ENCODE peak calls at places on chromosomes 11 and 22, in five cellular contexts. N is heart right ventricle; L is CD4-positive, CD25-positive, alpha-beta regulatory T cell; F is left ventricle myocardium inferior; Z is hepatocyte. P is an unnamed sample. For H3K36me3, the result is how much of the 10 kb centered on the place peaks cover.

GRCh38 chr22:47055073-47055355 is 292.6 kb downstream of the TBC1D22A start:
- DNase-seq in N (no peak), L (no peak), F (no peak), Z (no peak), P (no peak)

GRCh38 chr11:21264125-21264524 is 594.7 kb downstream of the NELL1 start:
- DNase-seq in N (no peak), L (no peak), F (no peak), Z (no peak), P (no peak)

GRCh38 chr11:114162719-114163123 is 103.2 kb downstream of the ZBTB16 start:
- DNase-seq in N (peak), L (no peak), F (peak), Z (peak), P (peak)

GRCh38 chr11:107457205-107457557 is 444 bp downstream of the CWF19L2 start:
- DNase-seq in N (no peak), L (no peak), F (no peak), Z (peak), P (peak)

GRCh38 chr22:17063372-17064106 is 21.3 kb upstream of the IL17RA start:
- DNase-seq in N (no peak), L (no peak), F (no peak), Z (peak), P (no peak)

GRCh38 chr11:34356918-34357645 is 728 bp downstream of the ABTB2 start:
- DNase-seq in N (peak), L (peak), F (peak), Z (peak), P (peak)

GRCh38 chr22:42299586-42300285 is 29.3 kb upstream of the TCF20 start:
- DNase-seq in N (peak), L (peak), F (peak), Z (peak), P (no peak)

GRCh38 chr22:29846290-29846689 is 8.2 kb upstream of the ASCC2 start:
- DNase-seq in N (no peak), L (no peak), F (no peak), Z (no peak), P (no peak)

GRCh38 chr22:42814215-42814614 is 42.9 kb downstream of the ARFGAP3 start:
- DNase-seq in N (no peak), L (no peak), F (no peak), Z (no peak), P (no peak)

GRCh38 chr11:68052137-68052873 is 13.5 kb downstream of the TCIRG1 start:
- DNase-seq in N (no peak), L (no peak), F (no peak), Z (no peak), P (no peak)

GRCh38 chr11:64758330-64759079 is 1.3 kb downstream of the PYGM start:
- DNase-seq in N (no peak), L (no peak), F (no peak), Z (no peak), P (no peak)

GRCh38 chr22:27644566-27644965 is 157.0 kb downstream of the MN1 start:
- DNase-seq in N (no peak), L (no peak), F (no peak), Z (no peak), P (no peak)

GRCh38 chr11:114208371-114208770 is 87.8 kb upstream of the NNMT start:
- DNase-seq in N (no peak), L (peak), F (no peak), Z (no peak), P (no peak)

GRCh38 chr11:64237484-64237951 is 3.1 kb downstream of the VEGFB start:
- DNase-seq in N (no peak), L (no peak), F (no peak), Z (peak), P (no peak)

GRCh38 chr11:11416917-11417316 is 63.9 kb upstream of the CSNK2A3 start:
- DNase-seq in N (no peak), L (no peak), F (no peak), Z (no peak), P (peak)

GRCh38 chr11:128715691-128716153 is 21.9 kb downstream of the FLI1 start:
- DNase-seq in N (peak), L (no peak), F (no peak), Z (no peak), P (peak)

GRCh38 chr11:43788394-43788793 is 92.2 kb upstream of the ALKBH3 start:
- DNase-seq in N (peak), L (no peak), F (no peak), Z (peak), P (no peak)

GRCh38 chr22:38774496-38775166 is 18.8 kb upstream of the SUN2 start:
- DNase-seq in N (no peak), L (no peak), F (no peak), Z (no peak), P (no peak)

GRCh38 chr22:41157083-41157482 is 48.0 kb upstream of the L3MBTL2 start:
- DNase-seq in N (no peak), L (no peak), F (no peak), Z (no peak), P (no peak)

GRCh38 chr11:22244986-22245592 is 52.2 kb downstream of the ANO5 start:
- DNase-seq in N (peak), L (peak), F (peak), Z (peak), P (peak)

GRCh38 chr11:46898396-46899095 is 19.8 kb downstream of the LRP4 start:
- DNase-seq in N (no peak), L (no peak), F (no peak), Z (no peak), P (no peak)

GRCh38 chr11:12386745-12387144 is 9.4 kb downstream of the PARVA start:
- DNase-seq in N (no peak), L (no peak), F (no peak), Z (no peak), P (no peak)

DNA sequence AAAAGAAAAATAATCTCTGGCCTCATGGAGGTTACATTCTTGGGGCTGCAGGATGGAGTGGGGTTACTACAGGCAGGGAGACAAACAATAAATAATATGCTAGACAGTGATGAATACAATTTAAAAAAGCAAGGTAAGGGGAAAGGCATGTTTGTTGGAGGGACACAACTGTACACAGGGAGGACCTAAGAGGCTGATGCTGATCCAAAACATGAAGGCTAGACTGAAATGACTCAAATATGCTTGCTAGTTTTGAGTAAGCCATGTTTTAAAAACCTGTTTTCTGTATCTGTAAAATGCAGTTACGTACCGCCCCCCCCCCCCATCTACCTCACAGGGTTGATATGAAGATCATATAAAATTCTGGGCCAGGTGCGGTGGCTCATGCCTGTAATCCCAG is 44.0 kb downstream of the EIF4ENIF1 start:
- DNase-seq in N (no peak), L (no peak), F (no peak), Z (no peak), P (no peak)
- H3K36me3 ChIP-seq in N (half or more), L (half or more), F (half or more), Z (under half), P (half or more)

GRCh38 chr11:61091373-61092279 is 10.7 kb upstream of the CD5 start:
- DNase-seq in N (no peak), L (no peak), F (no peak), Z (no peak), P (peak)

GRCh38 chr11:61092908-61093763 is 9.2 kb upstream of the CD5 start:
- DNase-seq in N (no peak), L (no peak), F (no peak), Z (no peak), P (no peak)

GRCh38 chr11:61092280-61092766 is 10.0 kb upstream of the CD5 start:
- DNase-seq in N (no peak), L (no peak), F (no peak), Z (no peak), P (no peak)

GRCh38 chr11:61098778-61099177 is 3.5 kb upstream of the CD5 start:
- DNase-seq in N (no peak), L (no peak), F (no peak), Z (no peak), P (no peak)

GRCh38 chr11:61095022-61095421 is 7.3 kb upstream of the CD5 start:
- DNase-seq in N (no peak), L (no peak), F (no peak), Z (no peak), P (no peak)
- H3K4me3 ChIP-seq in N (no peak), L (no peak), F (no peak), Z (no peak), P (no peak)

DNA sequence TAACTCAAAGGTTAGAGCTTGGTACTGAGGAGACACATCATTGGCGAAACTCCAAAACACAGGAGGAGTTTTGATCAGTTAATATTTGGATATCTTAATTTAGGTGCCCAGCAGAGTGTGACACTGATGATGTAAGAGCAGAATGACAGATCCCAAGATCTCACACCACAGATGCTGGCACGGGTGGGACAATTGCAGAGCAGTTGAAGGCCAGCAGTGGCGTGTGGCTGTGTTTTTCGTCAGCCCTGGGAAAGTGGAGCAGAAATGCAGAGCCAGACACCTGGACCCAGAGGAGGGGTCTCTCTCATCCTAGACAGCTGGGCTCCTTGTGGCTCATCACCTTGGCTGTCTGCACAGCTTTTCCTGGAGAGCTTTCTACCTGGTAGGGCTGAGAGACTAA is 59.7 kb upstream of the CTTN start:
- DNase-seq in N (no peak), L (no peak), F (no peak), Z (no peak), P (no peak)
- H3K36me3 ChIP-seq in N (half or more), L (half or more), F (half or more), Z (under half), P (under half)

GRCh38 chr11:95095858-95096587 is 6.4 kb downstream of the ENDOD1 start:
- DNase-seq in N (no peak), L (no peak), F (no peak), Z (no peak), P (no peak)
- H3K4me3 ChIP-seq in N (no peak), L (no peak), F (no peak), Z (no peak), P (peak)

DNA sequence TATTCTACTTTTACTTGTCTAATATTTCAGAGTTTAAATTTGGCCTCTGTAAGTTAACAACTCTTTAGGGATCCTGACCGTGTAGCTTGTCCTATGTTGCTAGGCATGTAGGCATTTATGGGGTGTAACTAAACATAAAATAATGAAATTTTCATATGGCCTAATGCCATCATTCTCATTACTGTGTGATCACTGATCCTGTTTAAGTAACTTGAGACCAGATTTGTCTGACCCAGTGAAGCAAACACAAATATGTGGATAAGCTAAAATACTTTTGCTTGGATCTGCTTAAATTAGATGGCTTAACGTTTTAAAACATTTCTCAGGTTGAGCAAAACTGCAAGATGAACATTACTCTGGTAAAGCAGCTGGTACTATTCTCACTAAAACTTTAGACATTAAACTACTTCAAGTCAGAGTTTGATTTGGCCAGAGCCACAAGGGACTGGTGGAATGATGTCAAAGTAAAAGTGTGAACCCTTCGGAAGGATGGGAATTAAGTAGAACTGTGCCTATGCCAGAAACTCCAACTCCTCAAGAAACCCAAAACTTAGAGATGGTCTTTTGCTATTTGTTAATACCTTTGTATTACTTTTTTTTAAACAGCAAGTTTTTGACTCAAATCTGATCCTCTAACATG is 12.5 kb downstream of the QSER1 start:
- DNase-seq in N (no peak), L (no peak), F (no peak), Z (no peak), P (no peak)
- H3K36me3 ChIP-seq in N (under half), L (under half), F (under half), Z (under half), P (under half)

GRCh38 chr11:70477607-70478006 is 79.3 kb downstream of the CTTN start:
- DNase-seq in N (peak), L (no peak), F (peak), Z (no peak), P (no peak)
- H3K4me3 ChIP-seq in N (no peak), L (no peak), F (no peak), Z (no peak), P (no peak)

GRCh38 chr22:20284471-20285086 is 16.5 kb upstream of the RTN4R start:
- DNase-seq in N (no peak), L (no peak), F (no peak), Z (no peak), P (no peak)

GRCh38 chr22:20281891-20282290 is 13.8 kb upstream of the RTN4R start:
- DNase-seq in N (no peak), L (no peak), F (no peak), Z (no peak), P (no peak)

GRCh38 chr22:20282901-20283673 is 15.0 kb upstream of the RTN4R start:
- DNase-seq in N (no peak), L (no peak), F (no peak), Z (no peak), P (no peak)

GRCh38 chr22:20280866-20281265 is 12.7 kb upstream of the RTN4R start:
- DNase-seq in N (no peak), L (no peak), F (no peak), Z (no peak), P (no peak)

DNA sequence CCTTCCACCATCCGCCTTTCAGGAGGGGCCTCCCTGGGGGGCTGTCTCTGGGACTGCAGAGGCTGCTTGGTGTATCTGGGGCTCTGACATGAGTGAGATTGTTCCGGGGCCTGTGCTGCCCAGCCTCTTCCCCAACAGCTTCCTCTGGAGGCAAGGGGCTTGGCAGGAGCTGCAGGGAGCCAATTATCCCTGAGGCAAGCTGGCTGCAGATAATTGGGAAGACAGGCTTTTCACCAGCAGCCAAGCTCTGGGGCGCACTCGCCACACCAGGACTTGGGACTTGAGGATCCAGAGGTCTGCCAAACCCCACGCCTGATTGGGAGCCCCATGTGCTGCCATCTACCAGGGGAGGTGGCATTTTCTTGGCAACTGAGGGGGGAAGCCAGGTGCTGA is 15.6 kb upstream of the RTN4R start:
- DNase-seq in N (no peak), L (no peak), F (no peak), Z (no peak), P (no peak)
- H3K36me3 ChIP-seq in N (under half), L (under half), F (under half), Z (under half), P (under half)

GRCh38 chr11:24560324-24560723 is 63.5 kb downstream of the LUZP2 start:
- DNase-seq in N (no peak), L (no peak), F (no peak), Z (no peak), P (no peak)

GRCh38 chr11:24556693-24557092 is 59.8 kb downstream of the LUZP2 start:
- DNase-seq in N (no peak), L (no peak), F (no peak), Z (no peak), P (no peak)

DNA sequence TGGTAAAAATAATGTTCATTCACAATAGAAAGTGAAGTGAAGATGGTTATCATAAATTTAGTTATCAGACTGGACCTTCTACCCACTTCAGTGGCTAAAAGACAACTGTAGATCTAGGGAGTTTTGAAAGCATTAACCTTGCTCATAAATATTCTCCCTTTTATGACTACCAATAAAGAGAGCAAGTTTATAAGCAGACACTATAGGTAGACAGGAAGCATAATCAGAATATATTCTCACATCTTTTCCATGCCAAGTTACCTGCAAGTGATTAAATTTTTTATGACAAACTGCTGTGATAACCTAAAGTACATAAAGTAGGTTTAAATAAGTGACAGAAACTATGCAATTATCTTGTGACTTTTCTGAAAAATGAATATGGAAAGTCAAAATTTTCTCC is 62.5 kb downstream of the LUZP2 start:
- DNase-seq in N (no peak), L (no peak), F (no peak), Z (no peak), P (no peak)
- H3K4me3 ChIP-seq in N (no peak), L (no peak), F (no peak), Z (no peak), P (no peak)

P was measured in brain microvascular endothelial cell.